ENCODE peak calls at places on chromosome 6, in five cellular contexts. One of them, this sample, is unnamed.

GRCh38 chr6:21281366-21281765 is 312.2 kb upstream of the SOX4 start:
- DNase-seq in endothelial cell of umbilical vein: no peak
- DNase-seq in heart right ventricle: no peak
- DNase-seq in body of pancreas: no peak
- DNase-seq in mesendoderm: no peak
- DNase-seq in this sample: no peak

GRCh38 chr6:3140201-3140600 is 17.1 kb downstream of the TUBB2A start:
- DNase-seq in heart right ventricle: no peak
- DNase-seq in body of pancreas: no peak
- DNase-seq in mesendoderm: no peak
- DNase-seq in endothelial cell of umbilical vein: no peak
- DNase-seq in this sample: no peak

GRCh38 chr6:45574885-45575284 is 197.2 kb upstream of the SUPT3H start:
- DNase-seq in mesendoderm: no peak
- DNase-seq in endothelial cell of umbilical vein: no peak
- DNase-seq in body of pancreas: no peak
- DNase-seq in heart right ventricle: no peak
- DNase-seq in this sample: no peak

GRCh38 chr6:44545224-44545623 is 157.7 kb downstream of the CDC5L start:
- DNase-seq in endothelial cell of umbilical vein: no peak
- DNase-seq in heart right ventricle: no peak
- DNase-seq in mesendoderm: no peak
- DNase-seq in body of pancreas: no peak
- DNase-seq in this sample: no peak

GRCh38 chr6:24797596-24798216 is 1.0 kb downstream of the ARMH2 start:
- DNase-seq in heart right ventricle: no peak
- DNase-seq in body of pancreas: peak; percentile 84
- DNase-seq in mesendoderm: peak; percentile 32
- DNase-seq in endothelial cell of umbilical vein: no peak
- DNase-seq in this sample: no peak

GRCh38 chr6:1393641-1394283 is 4.4 kb downstream of the FOXF2 start:
- DNase-seq in mesendoderm: no peak
- DNase-seq in endothelial cell of umbilical vein: no peak
- DNase-seq in body of pancreas: no peak
- DNase-seq in heart right ventricle: no peak
- DNase-seq in this sample: no peak

GRCh38 chr6:127855542-127856159 is 45.2 kb downstream of the THEMIS start:
- DNase-seq in body of pancreas: no peak
- DNase-seq in heart right ventricle: no peak
- DNase-seq in mesendoderm: peak; percentile 35
- DNase-seq in endothelial cell of umbilical vein: peak; percentile 61
- DNase-seq in this sample: peak; percentile 54

GRCh38 chr6:147142684-147143245 is 61.5 kb upstream of the STXBP5 start:
- DNase-seq in endothelial cell of umbilical vein: no peak
- DNase-seq in body of pancreas: no peak
- DNase-seq in mesendoderm: no peak
- DNase-seq in heart right ventricle: no peak
- DNase-seq in this sample: no peak

GRCh38 chr6:148231572-148231971 is 111.1 kb upstream of the SASH1 start:
- DNase-seq in mesendoderm: no peak
- DNase-seq in body of pancreas: no peak
- DNase-seq in endothelial cell of umbilical vein: no peak
- DNase-seq in heart right ventricle: no peak
- DNase-seq in this sample: peak; percentile 81

GRCh38 chr6:158718431-158719126 is 68.7 kb downstream of the SYTL3 start:
- DNase-seq in heart right ventricle: no peak
- DNase-seq in mesendoderm: peak; percentile 87
- DNase-seq in endothelial cell of umbilical vein: peak; percentile 44
- DNase-seq in body of pancreas: peak; percentile 65
- DNase-seq in this sample: peak; percentile 26

GRCh38 chr6:296151-297122 is 4.2 kb downstream of the DUSP22 start:
- DNase-seq in mesendoderm: no peak
- DNase-seq in heart right ventricle: no peak
- DNase-seq in endothelial cell of umbilical vein: peak; percentile 63
- DNase-seq in body of pancreas: peak; percentile 54
- DNase-seq in this sample: no peak

GRCh38 chr6:36603222-36604089 is 9.3 kb downstream of the SRSF3 start:
- DNase-seq in body of pancreas: no peak
- DNase-seq in heart right ventricle: no peak
- DNase-seq in mesendoderm: no peak
- DNase-seq in endothelial cell of umbilical vein: no peak
- DNase-seq in this sample: no peak
- H3K27ac ChIP-seq in body of pancreas: no peak overlapping the region
- H3K27ac ChIP-seq in heart right ventricle: no peak overlapping the region
- H3K27ac ChIP-seq in mesendoderm: no peak overlapping the region
- H3K27ac ChIP-seq in endothelial cell of umbilical vein: no peak overlapping the region
- H3K27ac ChIP-seq in this sample: no peak overlapping the region

GRCh38 chr6:133892444-133893323 is 3.8 kb downstream of the TCF21 start:
- DNase-seq in endothelial cell of umbilical vein: no peak
- DNase-seq in body of pancreas: no peak
- DNase-seq in mesendoderm: peak; percentile 56
- DNase-seq in heart right ventricle: peak; percentile 16
- DNase-seq in this sample: no peak
- H3K27me3 ChIP-seq in endothelial cell of umbilical vein: peaks cover 99% of the 10 kb centered on the region
- H3K27me3 ChIP-seq in body of pancreas: no peaks in the 10 kb centered on the region
- H3K27me3 ChIP-seq in mesendoderm: peaks cover 48% of the 10 kb centered on the region
- H3K27me3 ChIP-seq in heart right ventricle: peaks cover 95% of the 10 kb centered on the region
- H3K27me3 ChIP-seq in this sample: peaks cover 57% of the 10 kb centered on the region

GRCh38 chr6:79077680-79078056 is 386 bp downstream of the PHIP start:
- DNase-seq in heart right ventricle: no peak
- DNase-seq in mesendoderm: no peak
- DNase-seq in body of pancreas: peak; percentile 46
- DNase-seq in endothelial cell of umbilical vein: no peak
- DNase-seq in this sample: no peak

GRCh38 chr6:79078057-79078969 is at the start of gene PHIP:
- DNase-seq in heart right ventricle: peak; percentile 93
- DNase-seq in body of pancreas: peak; percentile 90
- DNase-seq in endothelial cell of umbilical vein: peak; percentile 96
- DNase-seq in mesendoderm: peak; percentile 97
- DNase-seq in this sample: peak; percentile 97

GRCh38 chr6:79076881-79077641 is 993 bp downstream of the PHIP start:
- DNase-seq in endothelial cell of umbilical vein: peak; percentile 98
- DNase-seq in body of pancreas: peak; percentile 90
- DNase-seq in heart right ventricle: peak; percentile 90
- DNase-seq in mesendoderm: peak; percentile 96
- DNase-seq in this sample: peak; percentile 96

GRCh38 chr6:79073888-79074287 is 4.2 kb downstream of the PHIP start:
- DNase-seq in endothelial cell of umbilical vein: peak; percentile 11
- DNase-seq in heart right ventricle: no peak
- DNase-seq in body of pancreas: no peak
- DNase-seq in mesendoderm: peak; percentile 56
- DNase-seq in this sample: no peak

DNA sequence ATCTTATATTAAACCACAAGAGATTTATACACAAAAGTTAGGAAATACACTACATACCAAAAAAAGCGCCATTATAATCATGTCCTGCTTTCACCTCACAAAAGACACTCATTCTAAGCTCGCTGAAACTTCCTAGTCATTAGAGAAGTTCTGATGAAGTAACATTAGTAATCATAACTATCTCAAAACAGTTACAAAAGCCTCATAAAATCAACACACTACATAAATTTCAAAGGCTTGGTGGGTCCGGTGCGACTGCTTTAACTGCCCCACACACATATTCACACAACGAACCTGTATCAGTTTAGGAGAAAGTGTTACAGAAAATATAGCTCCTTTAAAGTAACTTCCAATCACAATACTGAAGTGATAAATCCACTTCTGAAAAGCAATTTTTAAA is 1.9 kb downstream of the PHIP start:
- DNase-seq in heart right ventricle: no peak
- DNase-seq in endothelial cell of umbilical vein: peak; percentile 55
- DNase-seq in body of pancreas: no peak
- DNase-seq in mesendoderm: no peak
- DNase-seq in this sample: no peak
- H3K27ac ChIP-seq in heart right ventricle: peak overlapping the region; percentile 96
- H3K27ac ChIP-seq in endothelial cell of umbilical vein: peak overlapping the region; percentile 80
- H3K27ac ChIP-seq in body of pancreas: peak overlapping the region; percentile 97
- H3K27ac ChIP-seq in mesendoderm: no peak overlapping the region
- H3K27ac ChIP-seq in this sample: peak overlapping the region; percentile 88

DNA sequence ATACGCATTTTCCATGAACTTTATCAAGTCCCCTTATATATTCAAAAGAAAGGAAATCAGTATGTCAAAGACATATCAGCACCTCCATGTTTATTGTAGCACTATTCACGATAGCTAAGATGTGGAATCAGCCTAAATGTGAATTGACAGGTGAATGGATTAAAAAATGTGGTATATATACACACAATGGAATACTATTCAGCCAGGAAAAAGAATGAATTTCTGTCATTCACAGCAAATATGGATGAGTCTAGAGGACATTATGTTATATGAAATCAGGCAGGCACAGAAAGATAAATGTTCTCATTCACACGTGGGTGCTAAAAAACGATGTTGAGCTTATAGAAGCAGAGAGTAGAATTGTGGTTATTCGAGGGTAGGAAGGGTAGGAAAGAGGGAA is 5.3 kb downstream of the FIG4 start:
- DNase-seq in heart right ventricle: no peak
- DNase-seq in body of pancreas: no peak
- DNase-seq in mesendoderm: no peak
- DNase-seq in endothelial cell of umbilical vein: no peak
- DNase-seq in this sample: no peak
- H3K27me3 ChIP-seq in heart right ventricle: no peaks in the 10 kb centered on the region
- H3K27me3 ChIP-seq in body of pancreas: no peaks in the 10 kb centered on the region
- H3K27me3 ChIP-seq in mesendoderm: no peaks in the 10 kb centered on the region
- H3K27me3 ChIP-seq in endothelial cell of umbilical vein: no peaks in the 10 kb centered on the region
- H3K27me3 ChIP-seq in this sample: no peaks in the 10 kb centered on the region

DNA sequence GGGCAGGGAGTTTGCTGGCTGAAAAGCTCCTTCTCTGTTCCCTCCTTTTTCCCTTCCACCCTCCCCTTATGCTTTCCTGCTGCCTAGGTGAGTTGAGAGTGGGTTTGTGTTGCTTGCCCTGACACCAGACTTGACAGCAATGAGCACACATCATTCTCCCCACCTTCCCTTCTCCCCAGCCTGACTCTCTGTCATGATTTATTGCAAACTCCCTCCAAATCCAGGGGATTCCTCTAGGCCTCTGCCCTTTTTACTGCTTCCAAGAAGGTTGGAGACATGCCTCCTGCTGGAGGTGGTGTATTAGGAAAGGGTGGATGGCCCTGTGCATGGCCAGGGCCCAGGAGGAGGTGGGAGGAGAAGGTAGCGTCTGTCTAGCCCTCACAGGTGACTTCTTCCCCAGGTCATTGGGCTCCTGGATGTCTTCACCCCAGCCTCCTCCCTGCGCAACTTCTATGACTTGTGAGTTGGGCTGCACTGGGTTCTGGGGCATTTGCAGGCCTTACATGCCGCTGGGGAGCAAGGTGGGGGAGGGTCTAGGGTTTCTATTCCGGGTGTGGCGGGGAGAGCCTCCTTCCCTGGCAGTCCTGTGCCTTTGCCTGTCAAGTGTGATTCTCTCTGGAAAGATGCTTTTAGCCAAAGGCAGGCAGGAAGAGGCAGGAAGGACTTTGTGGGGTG is 2.0 kb downstream of the MAPK13 start:
- DNase-seq in mesendoderm: peak; percentile 50
- DNase-seq in heart right ventricle: no peak
- DNase-seq in endothelial cell of umbilical vein: no peak
- DNase-seq in body of pancreas: no peak
- DNase-seq in this sample: no peak
- H3K27ac ChIP-seq in mesendoderm: no peak overlapping the region
- H3K27ac ChIP-seq in heart right ventricle: no peak overlapping the region
- H3K27ac ChIP-seq in endothelial cell of umbilical vein: peak overlapping the region; percentile 71
- H3K27ac ChIP-seq in body of pancreas: peak overlapping the region; percentile 92
- H3K27ac ChIP-seq in this sample: no peak overlapping the region

GRCh38 chr6:38977101-38977500 is 71.5 kb upstream of the GLP1R start:
- DNase-seq in mesendoderm: peak; percentile 6
- DNase-seq in heart right ventricle: no peak
- DNase-seq in endothelial cell of umbilical vein: no peak
- DNase-seq in body of pancreas: no peak
- DNase-seq in this sample: no peak
- H3K27me3 ChIP-seq in mesendoderm: no peaks in the 10 kb centered on the region
- H3K27me3 ChIP-seq in heart right ventricle: peaks cover 24% of the 10 kb centered on the region
- H3K27me3 ChIP-seq in endothelial cell of umbilical vein: peaks cover 15% of the 10 kb centered on the region
- H3K27me3 ChIP-seq in body of pancreas: no peaks in the 10 kb centered on the region
- H3K27me3 ChIP-seq in this sample: no peaks in the 10 kb centered on the region

GRCh38 chr6:17396256-17396655 is 2.9 kb downstream of the CAP2 start:
- DNase-seq in endothelial cell of umbilical vein: no peak
- DNase-seq in body of pancreas: no peak
- DNase-seq in mesendoderm: no peak
- DNase-seq in heart right ventricle: no peak
- DNase-seq in this sample: no peak

GRCh38 chr6:17395112-17395511 is 1.7 kb downstream of the CAP2 start:
- DNase-seq in body of pancreas: no peak
- DNase-seq in heart right ventricle: no peak
- DNase-seq in endothelial cell of umbilical vein: no peak
- DNase-seq in mesendoderm: no peak
- DNase-seq in this sample: no peak

GRCh38 chr6:17392978-17393334 is 439 bp upstream of the CAP2 start:
- DNase-seq in heart right ventricle: no peak
- DNase-seq in mesendoderm: no peak
- DNase-seq in body of pancreas: no peak
- DNase-seq in endothelial cell of umbilical vein: no peak
- DNase-seq in this sample: no peak

GRCh38 chr6:17394192-17394611 is 807 bp downstream of the CAP2 start:
- DNase-seq in heart right ventricle: peak; percentile 23
- DNase-seq in mesendoderm: peak; percentile 96
- DNase-seq in endothelial cell of umbilical vein: peak; percentile 57
- DNase-seq in body of pancreas: peak; percentile 73
- DNase-seq in this sample: peak; percentile 65

GRCh38 chr6:17393335-17394191 is at the start of gene CAP2:
- DNase-seq in mesendoderm: peak; percentile 93
- DNase-seq in heart right ventricle: peak; percentile 66
- DNase-seq in body of pancreas: peak; percentile 76
- DNase-seq in endothelial cell of umbilical vein: peak; percentile 48
- DNase-seq in this sample: peak; percentile 55
- H3K27ac ChIP-seq in mesendoderm: peak within 1 kb of the TSS; percentile 97
- H3K27ac ChIP-seq in heart right ventricle: peak within 1 kb of the TSS; percentile 59
- H3K27ac ChIP-seq in body of pancreas: peak within 1 kb of the TSS; percentile 87
- H3K27ac ChIP-seq in endothelial cell of umbilical vein: peak within 1 kb of the TSS; percentile 42
- H3K27ac ChIP-seq in this sample: peak within 1 kb of the TSS; percentile 63

This sample was measured in brain microvascular endothelial cell.